ENCODE peak calls at places on chromosomes 3 and 15, in four cellular contexts. One of them, this sample, is unnamed.

GRCh38 chr3:132596816-132597433 is at the start of gene ACKR4:
- DNase-seq in NCI-H146: no peak
- DNase-seq in bronchial epithelial cell: no peak
- DNase-seq in SW480: no peak
- DNase-seq in this sample: peak

GRCh38 chr15:42457445-42458442 is 33.2 kb downstream of the ZNF106 start:
- DNase-seq in NCI-H146: no peak
- DNase-seq in bronchial epithelial cell: peak
- DNase-seq in SW480: no peak
- DNase-seq in this sample: peak

GRCh38 chr3:171446801-171447578 is 13.2 kb downstream of the TNIK start:
- DNase-seq in NCI-H146: no peak
- DNase-seq in bronchial epithelial cell: peak
- DNase-seq in SW480: peak
- DNase-seq in this sample: peak

GRCh38 chr3:71521940-71522876 is 61.3 kb downstream of the FOXP1 start:
- DNase-seq in NCI-H146: no peak
- DNase-seq in bronchial epithelial cell: no peak
- DNase-seq in SW480: no peak
- DNase-seq in this sample: no peak

GRCh38 chr3:28980131-28980530 is 300.7 kb upstream of the RBMS3 start:
- DNase-seq in NCI-H146: no peak
- DNase-seq in bronchial epithelial cell: no peak
- DNase-seq in SW480: no peak
- DNase-seq in this sample: no peak

GRCh38 chr15:61175024-61175423 is 54.1 kb downstream of the RORA start:
- DNase-seq in NCI-H146: no peak
- DNase-seq in bronchial epithelial cell: no peak
- DNase-seq in SW480: no peak
- DNase-seq in this sample: peak

GRCh38 chr15:67812232-67812631 is 13.1 kb upstream of the SKOR1 start:
- DNase-seq in NCI-H146: no peak
- DNase-seq in bronchial epithelial cell: no peak
- DNase-seq in SW480: peak
- DNase-seq in this sample: no peak

GRCh38 chr3:121155023-121155422 is 247.0 kb downstream of the STXBP5L start:
- DNase-seq in NCI-H146: no peak
- DNase-seq in bronchial epithelial cell: peak
- DNase-seq in SW480: no peak
- DNase-seq in this sample: peak

GRCh38 chr15:31867536-31868442 is 162.5 kb upstream of the CHRNA7 start:
- DNase-seq in NCI-H146: peak
- DNase-seq in bronchial epithelial cell: peak
- DNase-seq in SW480: peak
- DNase-seq in this sample: peak

GRCh38 chr3:197242784-197243432 is 55.5 kb downstream of the DLG1 start:
- DNase-seq in NCI-H146: no peak
- DNase-seq in bronchial epithelial cell: peak
- DNase-seq in SW480: no peak
- DNase-seq in this sample: no peak

GRCh38 chr3:128726691-128727031 is 678 bp downstream of the RAB7A start:
- DNase-seq in NCI-H146: peak
- DNase-seq in bronchial epithelial cell: peak
- DNase-seq in SW480: peak
- DNase-seq in this sample: peak